ENCODE peak calls at places on chromosomes 7 and 10, in eight cellular contexts. H is right cardiac atrium, T is stomach, Y is PC-9, X is A549, A is mammary epithelial cell, R is left lung, G is right lobe of liver. S is an unnamed sample. For H3K4me1, the result is how much of the 10 kb centered on the place peaks cover.

GRCh38 chr7:43583424-43584199 is 704 bp downstream of the STK17A start:
- DNase-seq in H (peak), T (peak), Y (peak), X (peak), A (peak), R (peak), G (peak), S (peak)

GRCh38 chr10:43863270-43863669 is 214.6 kb upstream of the ZNF32 start:
- DNase-seq in H (no peak), T (no peak), Y (no peak), X (no peak), A (no peak), R (no peak), G (no peak), S (no peak)

GRCh38 chr10:78579995-78580394 is 488.8 kb upstream of the ZMIZ1 start:
- DNase-seq in H (peak), T (peak), Y (peak), X (no peak), A (no peak), R (no peak), G (peak), S (no peak)

GRCh38 chr10:110530131-110530831 is 32.6 kb downstream of the DUSP5 start:
- DNase-seq in H (peak), T (no peak), Y (peak), X (peak), A (peak), R (peak), G (peak), S (peak)

GRCh38 chr7:120402368-120402767 is 129.4 kb downstream of the KCND2 start:
- DNase-seq in H (no peak), T (no peak), Y (no peak), X (no peak), A (peak), R (no peak), G (no peak), S (no peak)

GRCh38 chr7:149854611-149855367 is 16.6 kb downstream of the ZNF862 start:
- DNase-seq in H (peak), T (peak), Y (peak), X (no peak), A (peak), R (no peak), G (peak), S (no peak)

GRCh38 chr10:43816351-43817321 is 168.0 kb upstream of the ZNF32 start:
- DNase-seq in H (no peak), T (peak), Y (no peak), X (no peak), A (no peak), R (no peak), G (no peak), S (no peak)

GRCh38 chr7:34130558-34131285 is 225.4 kb downstream of the BMPER start:
- DNase-seq in H (no peak), T (no peak), Y (no peak), X (no peak), A (no peak), R (no peak), G (no peak), S (no peak)

GRCh38 chr7:144668503-144668902 is 167.3 kb downstream of the TPK1 start:
- DNase-seq in H (no peak), T (no peak), Y (no peak), X (no peak), A (no peak), R (no peak), G (no peak), S (no peak)

GRCh38 chr7:112707655-112708054 is 82.5 kb downstream of the TMEM168 start:
- DNase-seq in H (no peak), T (no peak), Y (no peak), X (no peak), A (no peak), R (no peak), G (no peak), S (no peak)

GRCh38 chr7:26293569-26294308 is 2.1 kb downstream of the SNX10 start:
- DNase-seq in H (no peak), T (no peak), Y (no peak), X (no peak), A (no peak), R (no peak), G (no peak), S (no peak)

GRCh38 chr10:101602767-101603398 is 14.8 kb downstream of the DPCD start:
- DNase-seq in H (peak), T (peak), Y (peak), X (peak), A (peak), R (peak), G (peak), S (no peak)

GRCh38 chr10:131198401-131198800 is 113.1 kb downstream of the TCERG1L start:
- DNase-seq in H (no peak), T (peak), Y (no peak), X (no peak), A (no peak), R (peak), G (no peak), S (no peak)
- H3K4me1 ChIP-seq in H (under half), T (under half), Y (under half), X (under half), A (under half), R (under half), G (under half), S (under half)

DNA sequence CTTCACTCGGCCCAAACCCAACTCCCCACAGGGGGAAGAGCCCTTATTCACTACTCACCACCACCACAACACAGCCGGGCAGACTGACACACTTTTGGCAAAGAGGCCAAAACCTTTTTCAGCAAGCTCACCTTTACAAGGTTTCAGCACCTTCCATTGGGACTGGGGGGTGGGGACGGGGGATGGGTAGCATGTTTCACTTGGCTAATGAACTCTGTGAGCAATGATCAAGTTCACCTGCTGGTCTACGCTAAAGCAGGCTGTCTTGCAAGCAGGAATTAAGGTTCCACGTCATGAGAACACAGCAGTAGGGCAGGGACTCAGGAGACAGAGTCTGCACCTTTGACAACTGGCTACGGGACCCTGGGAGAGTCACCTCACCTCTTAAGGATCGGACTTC is 7.0 kb downstream of the FAM53B start:
- DNase-seq in H (no peak), T (no peak), Y (no peak), X (no peak), A (no peak), R (no peak), G (no peak), S (peak)
- H3K4me1 ChIP-seq in H (under half), T (half or more), Y (under half), X (under half), A (half or more), R (half or more), G (under half), S (half or more)

GRCh38 chr10:26479766-26480492 is 41.8 kb downstream of the APBB1IP start:
- DNase-seq in H (no peak), T (no peak), Y (no peak), X (no peak), A (no peak), R (no peak), G (no peak), S (no peak)
- H3K4me1 ChIP-seq in H (under half), T (under half), Y (under half), X (under half), A (under half), R (half or more), G (under half), S (under half)

GRCh38 chr7:157336383-157337315 is at the start of gene DNAJB6:
- DNase-seq in H (peak), T (peak), Y (peak), X (peak), A (peak), R (peak), G (peak), S (peak)

GRCh38 chr7:157337316-157338149 is 729 bp downstream of the DNAJB6 start:
- DNase-seq in H (peak), T (peak), Y (peak), X (peak), A (peak), R (peak), G (peak), S (peak)

GRCh38 chr7:157335256-157335655 is 1.5 kb upstream of the DNAJB6 start:
- DNase-seq in H (peak), T (no peak), Y (no peak), X (no peak), A (no peak), R (no peak), G (no peak), S (no peak)

GRCh38 chr7:157335991-157336382 is 817 bp upstream of the DNAJB6 start:
- DNase-seq in H (no peak), T (no peak), Y (no peak), X (no peak), A (no peak), R (no peak), G (peak), S (no peak)

DNA sequence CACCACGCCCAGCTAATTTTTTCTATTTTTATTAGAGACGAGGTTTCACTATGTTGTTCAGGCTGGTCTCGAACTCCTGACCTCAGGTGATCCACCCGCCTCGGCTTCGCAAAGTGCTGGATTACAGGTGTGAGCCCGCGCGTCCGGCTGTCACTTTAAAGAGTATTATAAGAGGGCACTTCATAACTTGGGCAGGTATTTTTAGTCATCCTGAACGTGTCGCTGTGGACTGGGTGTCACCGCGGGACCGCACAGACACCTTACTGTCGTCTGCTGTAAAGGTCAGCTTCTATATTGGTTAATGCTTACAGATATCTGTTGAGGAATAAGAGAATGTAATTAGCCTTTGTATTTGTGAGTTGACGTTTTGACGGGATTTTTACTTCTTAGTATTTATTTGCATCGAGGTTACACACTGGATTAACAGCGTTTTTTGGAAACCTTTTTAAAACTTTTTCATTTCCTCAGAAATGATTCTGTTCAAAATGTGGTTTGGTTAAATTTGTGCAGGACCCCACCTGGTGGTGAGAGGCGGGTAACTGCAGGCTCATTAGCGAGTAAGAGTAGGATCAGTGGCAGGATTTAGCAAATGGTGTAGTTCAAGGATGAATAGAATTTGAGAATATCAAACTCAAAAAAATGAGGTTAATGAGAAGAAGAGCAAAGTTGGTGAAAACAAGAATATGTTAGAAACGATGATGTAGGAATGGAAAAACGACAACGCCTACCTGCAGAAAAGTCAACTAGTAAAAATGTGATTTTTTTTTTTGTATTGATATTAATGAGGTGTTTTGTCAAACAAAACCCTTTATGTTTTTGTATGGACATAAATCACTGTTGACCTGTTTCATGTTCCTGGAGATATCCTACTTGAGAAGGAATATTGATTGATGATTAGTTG is 3.2 kb downstream of the DNAJB6 start:
- DNase-seq in H (peak), T (peak), Y (peak), X (peak), A (peak), R (no peak), G (peak), S (peak)
- H3K4me1 ChIP-seq in H (under half), T (half or more), Y (under half), X (under half), A (under half), R (half or more), G (under half), S (under half)

GRCh38 chr10:95281206-95281605 is 9.6 kb downstream of the PDLIM1 start:
- DNase-seq in H (no peak), T (no peak), Y (no peak), X (no peak), A (no peak), R (no peak), G (no peak), S (no peak)
- H3K4me1 ChIP-seq in H (under half), T (half or more), Y (under half), X (half or more), A (half or more), R (half or more), G (under half), S (under half)

DNA sequence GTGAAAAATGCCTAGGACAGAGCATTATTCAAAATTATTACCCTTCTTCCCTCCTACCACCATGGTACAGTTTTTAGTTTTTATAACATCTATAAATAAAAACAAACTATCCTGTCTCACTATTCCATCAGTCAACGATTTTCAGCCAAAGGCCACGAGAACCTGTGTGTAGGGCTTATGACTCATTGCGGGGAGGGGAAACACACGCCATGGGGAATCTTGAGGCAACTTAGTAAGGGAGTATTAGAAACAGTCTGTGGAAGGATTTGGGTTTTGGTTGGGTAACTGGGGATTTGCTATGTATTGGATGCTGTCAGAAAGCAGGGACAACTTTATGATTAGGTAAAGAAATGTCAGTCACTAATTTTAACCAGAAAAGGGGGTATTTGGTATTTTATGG is 14.7 kb downstream of the GPR141 start:
- DNase-seq in H (no peak), T (no peak), Y (no peak), X (no peak), A (no peak), R (no peak), G (no peak), S (no peak)
- H3K4me1 ChIP-seq in H (under half), T (under half), Y (under half), X (under half), A (under half), R (under half), G (under half), S (under half)